ENCODE peak calls at places on chromosomes 12 and 14, in seven cellular contexts. T is NCI-H2171 treated with DMSO at 0.1 percent for 48 hours, Y is activated T-cell treated with anti-CD3 and anti-CD28 coated beads for 24 hours, X is skeletal muscle cell, V is NAMALWA, H is KG1, F is EH. G is an unnamed sample.

GRCh38 chr12:69052613-69053408 is 119.8 kb upstream of the CPM start:
- DNase-seq in Y (peak; percentile 47), T (no peak), V (peak; percentile 37), X (peak; percentile 73), H (no peak), F (peak; percentile 84), G (peak; percentile 68)

GRCh38 chr14:45249847-45250575 is 3.0 kb downstream of the MIS18BP1 start:
- DNase-seq in X (peak; percentile 40), T (no peak), V (peak; percentile 11), Y (no peak), F (peak; percentile 81), H (peak; percentile 43), G (peak; percentile 88)

GRCh38 chr14:94673071-94673470 is 60.9 kb downstream of the SERPINA3 start:
- DNase-seq in Y (no peak), V (no peak), F (no peak), T (no peak), H (no peak), X (no peak), G (no peak)

GRCh38 chr12:94186461-94187237 is 38.3 kb downstream of the PLXNC1 start:
- DNase-seq in X (peak; percentile 20), T (peak; percentile 19), Y (no peak), H (no peak), V (no peak), F (peak; percentile 26), G (peak; percentile 63)

GRCh38 chr12:131242741-131243496 is 289.2 kb downstream of the ADGRD1 start:
- DNase-seq in F (no peak), H (no peak), T (peak; percentile 95), X (no peak), V (peak; percentile 86), Y (no peak), G (no peak)

GRCh38 chr12:119302334-119303132 is 32.0 kb upstream of the CCDC60 start:
- DNase-seq in V (no peak), H (no peak), T (peak; percentile 66), X (no peak), Y (no peak), F (no peak), G (no peak)

GRCh38 chr14:95196268-95196667 is 38.9 kb upstream of the DICER1 start:
- DNase-seq in V (peak; percentile 75), H (peak; percentile 6), X (no peak), Y (no peak), F (no peak), T (peak; percentile 32), G (no peak)

GRCh38 chr12:83016226-83016835 is 329.6 kb downstream of the TMTC2 start:
- DNase-seq in F (peak; percentile 79), X (peak; percentile 79), T (peak; percentile 15), Y (no peak), H (no peak), V (no peak), G (peak; percentile 81)

GRCh38 chr12:115873416-115874082 is 403.9 kb downstream of the MED13L start:
- DNase-seq in T (no peak), Y (no peak), F (no peak), H (no peak), X (no peak), V (no peak), G (no peak)

GRCh38 chr12:113598815-113599406 is 127.2 kb upstream of the LHX5 start:
- DNase-seq in V (no peak), F (no peak), X (no peak), H (no peak), Y (no peak), T (no peak), G (no peak)

GRCh38 chr12:119788783-119789182 is 88.3 kb downstream of the CIT start:
- DNase-seq in X (no peak), V (no peak), T (no peak), F (peak; percentile 25), H (no peak), Y (no peak), G (peak; percentile 33)

G was measured in cardiac fibroblast.